ENCODE peak calls at places on chromosomes 3 and 15, in six cellular contexts. Z is A549, P is H1, C is endothelial cell of umbilical vein, T is WTC11, W is HepG2. D is an unnamed sample.

GRCh38 chr3:10722921-10723320 is 93.1 kb upstream of the SLC6A11 start:
- DNase-seq in Z (no peak), C (no peak), W (no peak), P (no peak), T (no peak), D (no peak)

GRCh38 chr3:150174179-150174578 is 203.5 kb upstream of the PFN2 start:
- DNase-seq in W (no peak), T (no peak), P (no peak), Z (no peak), C (no peak), D (no peak)

GRCh38 chr3:32968367-32969087 is 17.1 kb downstream of the CCR4 start:
- DNase-seq in W (no peak), T (no peak), Z (no peak), C (no peak), P (no peak), D (no peak)

GRCh38 chr3:195086341-195086740 is 184.6 kb downstream of the XXYLT1 start:
- DNase-seq in C (no peak), T (no peak), W (no peak), P (no peak), Z (no peak), D (no peak)

GRCh38 chr3:179666436-179667035 is 13.7 kb downstream of the USP13 start:
- DNase-seq in Z (no peak), W (no peak), C (peak; percentile 27), T (peak; percentile 24), P (no peak), D (no peak)

GRCh38 chr15:75843618-75844610 is 667 bp downstream of the UBE2Q2 start:
- DNase-seq in C (peak; percentile 64), P (no peak), T (peak; percentile 55), W (peak; percentile 11), Z (peak; percentile 79), D (peak; percentile 67)

GRCh38 chr15:23566070-23567050 is 886 bp downstream of the MKRN3 start:
- DNase-seq in P (no peak), W (peak; percentile 60), T (no peak), C (peak; percentile 13), Z (no peak), D (peak; percentile 61)

GRCh38 chr3:187669675-187670504 is at the start of gene SST:
- DNase-seq in T (peak; percentile 90), P (no peak), C (peak; percentile 45), Z (no peak), W (peak; percentile 16), D (no peak)

GRCh38 chr3:123319760-123320159 is 118.0 kb downstream of the SEC22A start:
- DNase-seq in Z (no peak), T (peak; percentile 28), P (no peak), W (no peak), C (no peak), D (no peak)

DNA sequence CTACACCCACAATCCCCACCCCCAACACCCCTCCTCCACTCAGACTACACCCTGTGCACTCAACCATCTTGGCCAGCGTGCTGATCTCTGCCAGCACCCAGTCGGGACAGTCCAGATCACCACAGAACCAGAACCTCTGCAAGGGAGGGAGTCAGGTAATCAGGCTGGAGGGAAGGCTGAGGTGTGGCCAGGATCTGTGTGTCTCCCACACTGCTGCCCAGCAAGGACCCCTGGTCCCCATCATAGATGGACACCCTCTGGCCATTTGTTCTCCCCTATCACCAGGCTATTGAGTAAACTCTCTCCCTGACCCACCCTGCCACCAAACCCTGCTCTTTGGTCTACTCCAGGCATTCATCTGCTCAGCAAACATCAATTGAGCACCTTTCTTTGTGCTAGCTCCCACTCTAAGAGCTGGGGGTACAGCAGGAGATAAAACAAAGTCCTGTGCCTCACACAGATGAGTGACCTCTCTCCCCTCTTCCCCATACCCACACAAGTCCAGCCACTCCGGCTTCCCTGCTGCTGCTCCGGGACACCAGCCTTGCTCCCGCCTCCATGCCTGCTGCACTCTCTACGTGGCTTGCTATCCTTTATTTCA is 134.8 kb downstream of the TBC1D2B start:
- DNase-seq in T (no peak), Z (no peak), P (no peak), W (peak; percentile 73), C (no peak), D (no peak)
- TF ChIP-seq JUN in T (no peak), Z (no peak), P (no peak), W (no peak), C (no peak), D (no peak)

GRCh38 chr3:193782747-193783146 is 189.7 kb downstream of the OPA1 start:
- DNase-seq in P (no peak), T (no peak), Z (no peak), C (no peak), W (no peak), D (no peak)

GRCh38 chr3:193779933-193780332 is 186.9 kb downstream of the OPA1 start:
- DNase-seq in W (no peak), C (no peak), Z (no peak), T (no peak), P (no peak), D (no peak)

GRCh38 chr3:193782280-193782654 is 189.3 kb downstream of the OPA1 start:
- DNase-seq in Z (peak; percentile 18), T (no peak), C (no peak), P (no peak), W (no peak), D (no peak)

GRCh38 chr3:193780371-193780770 is 187.4 kb downstream of the OPA1 start:
- DNase-seq in P (no peak), T (no peak), W (no peak), C (no peak), Z (no peak), D (no peak)

GRCh38 chr3:193780810-193781472 is 187.9 kb downstream of the OPA1 start:
- DNase-seq in C (peak; percentile 79), P (peak; percentile 50), W (peak; percentile 44), T (peak; percentile 72), Z (peak; percentile 88), D (peak; percentile 77)
- TF ChIP-seq JUN in C (no peak), P (no peak), W (no peak), T (no peak), Z (no peak), D (no peak)

DNA sequence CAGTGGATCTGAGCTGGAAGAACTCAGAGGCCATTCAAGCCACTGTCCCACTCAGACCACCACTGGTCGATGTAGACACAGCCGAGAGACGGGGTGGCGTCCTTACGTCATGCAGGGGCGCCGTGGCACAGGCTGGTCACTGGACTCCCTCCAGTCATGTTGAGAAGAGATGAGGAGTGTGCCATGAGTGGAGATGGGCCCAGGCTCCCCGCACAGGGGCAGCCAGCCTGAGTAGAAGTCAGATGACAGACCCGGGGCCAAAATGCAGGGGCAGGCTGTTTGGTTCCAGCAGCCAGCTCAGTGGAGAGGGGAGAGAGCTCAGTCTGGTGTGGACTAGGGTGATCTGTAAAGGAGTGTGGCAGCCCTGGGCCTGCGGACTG is 33.4 kb upstream of the KIF23 start:
- DNase-seq in Z (no peak), T (no peak), W (no peak), P (no peak), C (no peak), D (no peak)
- TF ChIP-seq JUN in Z (no peak), T (no peak), W (no peak), P (no peak), C (no peak), D (no peak)

DNA sequence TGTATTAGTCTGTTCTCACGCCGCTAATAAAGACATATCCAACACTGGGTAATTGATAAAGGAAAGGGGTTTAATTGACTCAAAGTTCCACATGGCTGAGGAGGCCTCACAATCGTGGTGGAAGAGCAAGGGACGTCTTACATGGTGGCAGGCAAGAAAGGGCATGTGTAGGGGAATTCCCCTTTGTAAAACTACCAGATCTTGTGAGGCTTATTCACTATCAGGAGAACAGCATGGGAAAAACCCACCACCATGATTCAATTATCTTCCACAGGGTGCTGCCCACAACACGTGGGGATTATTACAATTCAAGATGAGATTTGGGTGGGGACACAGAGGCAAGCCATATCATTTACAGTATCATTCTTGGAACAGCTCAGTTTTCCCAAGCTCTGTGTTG is 268.0 kb downstream of the SUCLG2 start:
- DNase-seq in C (no peak), W (no peak), Z (no peak), P (no peak), T (no peak), D (no peak)
- TF ChIP-seq JUN in C (no peak), W (no peak), Z (no peak), P (no peak), T (no peak), D (no peak)

GRCh38 chr3:161104561-161105551 is at the start of gene B3GALNT1:
- DNase-seq in P (peak; percentile 23), W (no peak), T (peak; percentile 73), C (peak; percentile 69), Z (peak; percentile 4), D (no peak)
- TF ChIP-seq JUN in P (no peak), W (no peak), T (peak; percentile 97), C (no peak), Z (no peak), D (no peak)

GRCh38 chr15:71627604-71628003 is 182.8 kb upstream of the NR2E3 start:
- DNase-seq in Z (no peak), C (no peak), W (no peak), T (no peak), P (no peak), D (no peak)
- TF ChIP-seq JUN in Z (no peak), C (no peak), W (no peak), T (no peak), P (no peak), D (no peak)

GRCh38 chr3:44831241-44831640 is 30.5 kb upstream of the TMEM42 start:
- DNase-seq in P (no peak), T (no peak), C (no peak), W (no peak), Z (no peak), D (no peak)
- TF ChIP-seq JUN in P (no peak), T (no peak), C (no peak), W (no peak), Z (no peak), D (no peak)

GRCh38 chr3:157146664-157147082 is 13.3 kb downstream of the CCNL1 start:
- DNase-seq in P (no peak), W (no peak), Z (no peak), C (no peak), T (no peak), D (no peak)

GRCh38 chr3:157145566-157145965 is 14.4 kb downstream of the CCNL1 start:
- DNase-seq in P (no peak), C (no peak), Z (no peak), T (no peak), W (no peak), D (no peak)

GRCh38 chr3:157139938-157140534 is 19.9 kb downstream of the CCNL1 start:
- DNase-seq in Z (no peak), C (no peak), T (no peak), P (no peak), W (no peak), D (no peak)

GRCh38 chr3:157147099-157147803 is 12.7 kb downstream of the CCNL1 start:
- DNase-seq in T (no peak), Z (no peak), C (no peak), W (no peak), P (no peak), D (no peak)

DNA sequence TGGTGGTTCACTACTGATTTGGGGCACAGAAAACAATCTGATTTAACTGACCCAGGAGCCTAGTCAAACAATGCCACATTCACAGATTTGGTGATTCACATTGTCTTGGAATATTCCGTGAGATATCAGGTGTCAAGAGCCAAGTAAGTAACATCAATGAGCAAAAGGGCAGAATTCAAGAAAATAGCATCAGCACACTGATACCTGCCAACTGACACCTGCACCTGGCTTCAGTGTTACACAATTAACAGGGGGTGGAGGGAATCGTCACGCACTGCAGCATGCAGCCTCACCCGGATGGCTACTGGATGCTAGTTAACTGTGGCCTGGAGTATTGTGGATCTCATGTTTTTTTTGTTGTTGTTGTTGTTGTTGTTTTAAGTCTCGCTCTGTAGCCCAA is 17.6 kb downstream of the CCNL1 start:
- DNase-seq in C (no peak), Z (no peak), W (no peak), T (no peak), P (no peak), D (no peak)
- TF ChIP-seq JUN in C (no peak), Z (no peak), W (no peak), T (no peak), P (no peak), D (no peak)

D was measured in K562.